ENCODE peak calls at places on chromosomes 3 and 15, in five cellular contexts. C is cardiac muscle cell, K is AG04450, N is psoas muscle, E is BE2C. D is an unnamed sample.

GRCh38 chr15:70466895-70467529 is 296.3 kb downstream of the UACA start:
- DNase-seq in C (peak; percentile 62), K (peak; percentile 26), N (no peak), E (peak; percentile 69), D (peak; percentile 42)

GRCh38 chr3:167350245-167350862 is 29.7 kb downstream of the ZBBX start:
- DNase-seq in C (peak; percentile 36), K (no peak), N (no peak), E (no peak), D (peak; percentile 9)

GRCh38 chr15:85854345-85855097 is 59.8 kb upstream of the KLHL25 start:
- DNase-seq in C (peak; percentile 69), K (no peak), N (no peak), E (peak; percentile 40), D (peak; percentile 62)

GRCh38 chr15:69413822-69414701 is at the start of gene KIF23:
- DNase-seq in C (peak; percentile 95), K (peak; percentile 82), N (peak; percentile 88), E (peak; percentile 94), D (peak; percentile 89)

GRCh38 chr3:50164056-50164455 is 8.9 kb downstream of the SEMA3F start:
- DNase-seq in C (no peak), K (peak; percentile 76), N (peak; percentile 82), E (no peak), D (no peak)

GRCh38 chr3:71874618-71875017 is 89.7 kb upstream of the PROK2 start:
- DNase-seq in C (no peak), K (no peak), N (no peak), E (no peak), D (no peak)

GRCh38 chr15:27725733-27726132 is 373.4 kb downstream of the OCA2 start:
- DNase-seq in C (no peak), K (no peak), N (no peak), E (no peak), D (no peak)

GRCh38 chr3:9727743-9728142 is 3.8 kb upstream of the BRPF1 start:
- DNase-seq in C (no peak), K (no peak), N (no peak), E (no peak), D (no peak)

GRCh38 chr3:112043621-112044201 is 9.2 kb downstream of the TMPRSS7 start:
- DNase-seq in C (peak; percentile 81), K (peak; percentile 44), N (no peak), E (peak; percentile 56), D (peak; percentile 46)

GRCh38 chr15:92385096-92385495 is 8.6 kb upstream of the ST8SIA2 start:
- DNase-seq in C (no peak), K (no peak), N (no peak), E (no peak), D (no peak)

GRCh38 chr3:172522871-172523818 is at the start of gene TNFSF10:
- DNase-seq in C (peak; percentile 3), K (no peak), N (peak; percentile 39), E (no peak), D (no peak)

GRCh38 chr15:66863382-66864085 is 161.5 kb downstream of the SMAD6 start:
- DNase-seq in C (no peak), K (no peak), N (no peak), E (no peak), D (no peak)

GRCh38 chr3:44326035-44326434 is 12.5 kb upstream of the TCAIM start:
- DNase-seq in C (no peak), K (no peak), N (no peak), E (no peak), D (no peak)

GRCh38 chr3:50655009-50655830 is 19.5 kb upstream of the DOCK3 start:
- DNase-seq in C (no peak), K (no peak), N (no peak), E (no peak), D (no peak)

GRCh38 chr15:43881944-43882343 is 55.1 kb downstream of the WDR76 start:
- DNase-seq in C (no peak), K (no peak), N (no peak), E (no peak), D (no peak)
- TF ChIP-seq CTCF in C (peak; percentile 49), K (peak; percentile 49), N (no peak), E (peak; percentile 74), D (peak; percentile 41)

DNA sequence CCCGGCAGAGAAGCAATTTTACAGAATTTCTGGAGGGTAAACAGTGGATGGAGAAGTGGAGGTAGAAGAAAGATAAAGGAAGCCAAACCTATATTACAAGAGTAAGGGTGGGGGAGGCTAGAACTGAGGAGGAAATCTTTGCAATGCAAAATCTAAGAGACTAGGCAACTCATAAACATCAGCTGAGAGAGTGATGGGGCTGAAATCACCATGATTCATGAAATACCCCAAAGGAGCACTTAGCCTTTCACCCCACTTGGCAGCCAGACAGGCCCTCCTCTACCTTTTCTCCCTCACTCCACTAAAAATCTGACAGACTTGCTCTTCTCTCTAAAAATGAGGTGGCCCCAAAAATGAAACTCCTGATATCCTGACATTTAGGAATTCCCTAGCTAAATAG is 19.5 kb upstream of the ZBTB38 start:
- DNase-seq in C (no peak), K (no peak), N (no peak), E (no peak), D (no peak)
- TF ChIP-seq CTCF in C (no peak), K (no peak), N (no peak), E (no peak), D (no peak)

DNA sequence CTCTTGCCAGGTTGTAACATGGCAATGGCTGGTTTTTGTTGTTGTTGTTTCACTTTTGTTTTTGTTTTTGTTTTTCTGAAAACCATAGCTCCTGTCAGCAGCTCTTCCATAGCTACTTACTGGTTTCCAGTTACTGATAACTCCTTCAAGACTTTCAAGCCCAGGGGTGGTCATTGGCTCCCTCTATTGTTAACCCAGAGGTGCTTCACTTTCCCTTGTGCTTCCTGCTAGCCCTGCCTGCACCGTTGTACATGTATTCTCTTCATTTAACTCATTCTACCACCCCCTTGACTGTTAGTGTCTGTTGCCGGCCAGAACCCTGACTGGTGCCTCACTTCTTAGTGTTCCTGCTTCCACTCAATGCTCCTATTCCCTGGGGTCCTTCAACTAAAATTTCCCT is 4.2 kb upstream of the TRAT1 start:
- DNase-seq in C (peak; percentile 54), K (no peak), N (no peak), E (peak; percentile 29), D (peak; percentile 15)
- TF ChIP-seq CTCF in C (no peak), K (peak; percentile 28), N (no peak), E (peak; percentile 49), D (peak; percentile 35)

GRCh38 chr15:45179221-45179985 is 8.4 kb downstream of the SHF start:
- DNase-seq in C (peak; percentile 47), K (no peak), N (no peak), E (peak; percentile 49), D (no peak)
- TF ChIP-seq CTCF in C (peak; percentile 47), K (peak; percentile 39), N (peak; percentile 49), E (peak; percentile 64), D (peak; percentile 32)

GRCh38 chr15:36932070-36932469 is 168.3 kb downstream of the MEIS2 start:
- DNase-seq in C (no peak), K (no peak), N (no peak), E (no peak), D (no peak)
- TF ChIP-seq CTCF in C (no peak), K (no peak), N (no peak), E (no peak), D (no peak)

DNA sequence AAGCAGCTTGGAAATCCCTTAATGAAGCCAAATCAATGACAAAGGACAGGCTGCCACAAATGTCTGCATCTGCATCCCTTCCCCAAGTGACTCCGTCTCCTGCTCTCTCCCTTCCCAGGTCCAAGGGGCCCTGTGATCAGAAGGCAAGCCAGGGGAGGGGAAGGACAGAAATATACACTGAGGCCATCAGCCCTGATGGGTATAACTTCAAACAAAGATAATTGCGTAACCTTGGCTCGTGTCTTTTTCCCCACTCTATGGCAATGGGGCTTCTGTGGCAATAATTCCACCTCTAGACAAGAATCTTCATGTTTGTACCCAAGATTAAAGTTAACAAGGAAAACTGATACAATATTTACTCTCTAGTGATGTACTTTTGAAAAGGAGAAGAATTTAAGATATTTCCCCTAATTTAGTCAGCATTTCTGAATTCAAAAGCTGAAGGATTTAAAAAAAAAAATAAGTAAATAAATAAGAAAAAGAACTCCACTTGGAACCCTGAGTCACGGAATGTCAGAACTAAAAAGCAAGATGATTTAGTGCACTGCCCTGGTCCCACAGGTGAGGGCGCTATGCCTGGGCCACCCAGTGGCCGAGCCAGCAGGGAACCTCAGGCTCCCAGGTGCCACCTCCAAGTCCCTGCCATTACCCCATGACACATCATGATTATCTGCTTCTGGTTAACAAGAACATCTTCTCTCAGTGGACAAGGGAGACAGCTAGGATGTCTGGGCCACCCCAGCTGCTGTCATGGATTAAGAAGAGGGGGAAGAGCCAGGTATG is 154.5 kb downstream of the STT3B start:
- DNase-seq in C (no peak), K (no peak), N (no peak), E (no peak), D (no peak)
- TF ChIP-seq CTCF in C (no peak), K (no peak), N (no peak), E (no peak), D (no peak)

GRCh38 chr3:31693346-31693745 is 160.6 kb downstream of the STT3B start:
- DNase-seq in C (no peak), K (no peak), N (no peak), E (no peak), D (no peak)

GRCh38 chr3:31696009-31696297 is 163.2 kb downstream of the STT3B start:
- DNase-seq in C (no peak), K (no peak), N (no peak), E (no peak), D (no peak)

GRCh38 chr3:31688847-31689246 is 156.1 kb downstream of the STT3B start:
- DNase-seq in C (no peak), K (no peak), N (no peak), E (no peak), D (no peak)

GRCh38 chr3:31695280-31696008 is 162.7 kb downstream of the STT3B start:
- DNase-seq in C (peak; percentile 38), K (no peak), N (no peak), E (no peak), D (no peak)

GRCh38 chr3:31692714-31693113 is 160.0 kb downstream of the STT3B start:
- DNase-seq in C (no peak), K (no peak), N (no peak), E (no peak), D (no peak)
- TF ChIP-seq CTCF in C (no peak), K (no peak), N (no peak), E (no peak), D (no peak)

GRCh38 chr3:47578691-47579632 is at the start of gene CSPG5:
- DNase-seq in C (peak; percentile 73), K (no peak), N (peak; percentile 37), E (peak; percentile 33), D (peak; percentile 73)
- TF ChIP-seq CTCF in C (no peak), K (no peak), N (no peak), E (no peak), D (no peak)